ENCODE peak calls at places on chromosomes 1 and 21, in nine cellular contexts. One of them, this sample, is unnamed.

GRCh38 chr21:26835027-26835713 is 10.0 kb downstream of the ADAMTS1 start:
- DNase-seq in brain microvascular endothelial cell: peak
- DNase-seq in aorta: no peak
- DNase-seq in H7: no peak
- DNase-seq in ovary: peak
- DNase-seq in tibial nerve: no peak
- DNase-seq in esophagus squamous epithelium: no peak
- DNase-seq in adipocyte: peak
- DNase-seq in dorsolateral prefrontal cortex: no peak
- DNase-seq in this sample: peak

GRCh38 chr1:85330206-85330605 is 53.8 kb upstream of the BCL10 start:
- DNase-seq in ovary: no peak
- DNase-seq in brain microvascular endothelial cell: peak
- DNase-seq in aorta: no peak
- DNase-seq in dorsolateral prefrontal cortex: no peak
- DNase-seq in H7: peak
- DNase-seq in tibial nerve: no peak
- DNase-seq in esophagus squamous epithelium: no peak
- DNase-seq in adipocyte: peak
- DNase-seq in this sample: no peak

GRCh38 chr1:201490708-201491131 is 16.2 kb downstream of the CSRP1 start:
- DNase-seq in H7: no peak
- DNase-seq in ovary: peak
- DNase-seq in aorta: no peak
- DNase-seq in dorsolateral prefrontal cortex: no peak
- DNase-seq in brain microvascular endothelial cell: no peak
- DNase-seq in esophagus squamous epithelium: no peak
- DNase-seq in tibial nerve: no peak
- DNase-seq in adipocyte: no peak
- DNase-seq in this sample: no peak

GRCh38 chr1:153577624-153578051 is 12.0 kb upstream of the S100A2 start:
- DNase-seq in brain microvascular endothelial cell: no peak
- DNase-seq in dorsolateral prefrontal cortex: no peak
- DNase-seq in adipocyte: no peak
- DNase-seq in tibial nerve: no peak
- DNase-seq in ovary: no peak
- DNase-seq in H7: no peak
- DNase-seq in aorta: no peak
- DNase-seq in esophagus squamous epithelium: no peak
- DNase-seq in this sample: no peak

GRCh38 chr1:27759236-27759635 is 13.8 kb upstream of the STX12 start:
- DNase-seq in aorta: no peak
- DNase-seq in brain microvascular endothelial cell: no peak
- DNase-seq in esophagus squamous epithelium: no peak
- DNase-seq in tibial nerve: no peak
- DNase-seq in adipocyte: no peak
- DNase-seq in dorsolateral prefrontal cortex: no peak
- DNase-seq in ovary: no peak
- DNase-seq in H7: no peak
- DNase-seq in this sample: no peak

GRCh38 chr21:26027696-26028095 is 142.9 kb downstream of the APP start:
- DNase-seq in tibial nerve: no peak
- DNase-seq in ovary: no peak
- DNase-seq in adipocyte: no peak
- DNase-seq in esophagus squamous epithelium: no peak
- DNase-seq in aorta: no peak
- DNase-seq in dorsolateral prefrontal cortex: no peak
- DNase-seq in H7: no peak
- DNase-seq in brain microvascular endothelial cell: no peak
- DNase-seq in this sample: no peak

GRCh38 chr21:38954450-38955059 is 148.8 kb downstream of the ETS2 start:
- DNase-seq in ovary: no peak
- DNase-seq in aorta: no peak
- DNase-seq in adipocyte: no peak
- DNase-seq in H7: no peak
- DNase-seq in dorsolateral prefrontal cortex: no peak
- DNase-seq in tibial nerve: no peak
- DNase-seq in brain microvascular endothelial cell: no peak
- DNase-seq in esophagus squamous epithelium: no peak
- DNase-seq in this sample: no peak

GRCh38 chr1:89660086-89660946 is 27.4 kb downstream of the LRRC8C start:
- DNase-seq in ovary: no peak
- DNase-seq in brain microvascular endothelial cell: no peak
- DNase-seq in aorta: no peak
- DNase-seq in esophagus squamous epithelium: no peak
- DNase-seq in dorsolateral prefrontal cortex: no peak
- DNase-seq in H7: no peak
- DNase-seq in tibial nerve: no peak
- DNase-seq in adipocyte: no peak
- DNase-seq in this sample: no peak

GRCh38 chr1:181452746-181453145 is 30.6 kb upstream of the CACNA1E start:
- DNase-seq in esophagus squamous epithelium: no peak
- DNase-seq in tibial nerve: no peak
- DNase-seq in adipocyte: no peak
- DNase-seq in dorsolateral prefrontal cortex: no peak
- DNase-seq in H7: no peak
- DNase-seq in aorta: no peak
- DNase-seq in brain microvascular endothelial cell: no peak
- DNase-seq in ovary: no peak
- DNase-seq in this sample: no peak

GRCh38 chr1:210536263-210536961 is 207.7 kb downstream of the HHAT start:
- DNase-seq in adipocyte: no peak
- DNase-seq in aorta: no peak
- DNase-seq in ovary: no peak
- DNase-seq in tibial nerve: no peak
- DNase-seq in esophagus squamous epithelium: no peak
- DNase-seq in brain microvascular endothelial cell: no peak
- DNase-seq in H7: peak
- DNase-seq in dorsolateral prefrontal cortex: no peak
- DNase-seq in this sample: no peak

GRCh38 chr1:54347955-54348699 is 58.1 kb downstream of the SSBP3 start:
- DNase-seq in adipocyte: no peak
- DNase-seq in dorsolateral prefrontal cortex: no peak
- DNase-seq in H7: no peak
- DNase-seq in brain microvascular endothelial cell: no peak
- DNase-seq in esophagus squamous epithelium: no peak
- DNase-seq in ovary: no peak
- DNase-seq in tibial nerve: no peak
- DNase-seq in aorta: no peak
- DNase-seq in this sample: no peak

GRCh38 chr1:22236151-22236550 is 93.3 kb upstream of the WNT4 start:
- DNase-seq in tibial nerve: no peak
- DNase-seq in H7: peak
- DNase-seq in brain microvascular endothelial cell: no peak
- DNase-seq in aorta: no peak
- DNase-seq in adipocyte: no peak
- DNase-seq in dorsolateral prefrontal cortex: no peak
- DNase-seq in ovary: no peak
- DNase-seq in esophagus squamous epithelium: no peak
- DNase-seq in this sample: no peak

GRCh38 chr1:67764674-67765073 is 68.6 kb downstream of the GNG12 start:
- DNase-seq in dorsolateral prefrontal cortex: no peak
- DNase-seq in adipocyte: no peak
- DNase-seq in aorta: no peak
- DNase-seq in esophagus squamous epithelium: no peak
- DNase-seq in H7: no peak
- DNase-seq in ovary: no peak
- DNase-seq in brain microvascular endothelial cell: no peak
- DNase-seq in tibial nerve: no peak
- DNase-seq in this sample: no peak

GRCh38 chr1:67768480-67768879 is 64.8 kb downstream of the GNG12 start:
- DNase-seq in adipocyte: no peak
- DNase-seq in esophagus squamous epithelium: no peak
- DNase-seq in brain microvascular endothelial cell: no peak
- DNase-seq in ovary: no peak
- DNase-seq in dorsolateral prefrontal cortex: no peak
- DNase-seq in aorta: no peak
- DNase-seq in H7: no peak
- DNase-seq in tibial nerve: no peak
- DNase-seq in this sample: no peak

GRCh38 chr1:67769633-67770256 is 63.5 kb downstream of the GNG12 start:
- DNase-seq in esophagus squamous epithelium: no peak
- DNase-seq in brain microvascular endothelial cell: no peak
- DNase-seq in dorsolateral prefrontal cortex: no peak
- DNase-seq in H7: no peak
- DNase-seq in ovary: no peak
- DNase-seq in tibial nerve: no peak
- DNase-seq in adipocyte: no peak
- DNase-seq in aorta: no peak
- DNase-seq in this sample: no peak

GRCh38 chr1:67767103-67767502 is 66.2 kb downstream of the GNG12 start:
- DNase-seq in tibial nerve: no peak
- DNase-seq in adipocyte: no peak
- DNase-seq in aorta: no peak
- DNase-seq in esophagus squamous epithelium: no peak
- DNase-seq in brain microvascular endothelial cell: no peak
- DNase-seq in ovary: no peak
- DNase-seq in H7: no peak
- DNase-seq in dorsolateral prefrontal cortex: no peak
- DNase-seq in this sample: no peak

DNA sequence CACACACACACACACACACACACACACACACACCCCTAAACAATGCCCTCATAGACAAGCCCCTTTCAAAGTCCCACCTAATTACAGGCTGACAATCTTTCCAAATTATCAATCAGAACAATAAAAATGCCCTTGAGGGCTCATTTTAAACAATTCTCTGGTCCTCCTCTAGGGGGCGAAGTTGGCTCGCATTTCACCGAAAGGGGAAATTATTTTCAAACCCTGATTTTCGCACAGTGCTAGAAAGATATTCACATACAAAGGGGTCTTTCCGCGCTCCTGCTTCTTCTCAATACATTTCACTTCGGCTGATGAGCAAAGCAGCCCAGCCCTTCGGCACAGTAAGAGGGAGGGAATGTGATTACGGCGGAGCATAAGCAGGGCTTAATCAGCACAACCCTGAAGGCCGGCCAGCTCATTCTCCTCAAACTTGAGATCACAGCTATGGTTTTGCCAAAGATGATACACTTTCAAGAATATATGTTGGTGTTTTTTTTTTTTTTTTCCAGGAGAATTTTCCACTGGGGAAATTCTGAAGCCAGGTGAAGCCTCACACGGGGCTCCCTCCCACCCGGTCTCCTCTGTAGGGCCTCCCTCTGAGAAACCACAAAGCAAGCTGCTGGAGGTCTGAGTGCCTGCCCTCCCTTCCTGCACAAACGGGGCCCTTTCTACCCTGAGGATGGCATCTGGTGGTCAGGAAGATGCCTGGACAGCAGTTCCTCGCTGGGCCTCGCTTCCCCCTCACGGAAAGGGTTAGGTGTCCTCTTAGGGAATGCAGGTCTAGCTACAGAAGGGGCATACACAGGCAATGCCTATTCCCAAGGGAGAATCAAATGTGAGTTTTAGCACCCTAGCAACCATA is 66.9 kb downstream of the GNG12 start:
- DNase-seq in tibial nerve: no peak
- DNase-seq in adipocyte: peak
- DNase-seq in brain microvascular endothelial cell: peak
- DNase-seq in esophagus squamous epithelium: no peak
- DNase-seq in H7: peak
- DNase-seq in aorta: peak
- DNase-seq in dorsolateral prefrontal cortex: peak
- DNase-seq in ovary: peak
- DNase-seq in this sample: peak
- H3K4me3 ChIP-seq in tibial nerve: peak
- H3K4me3 ChIP-seq in adipocyte: peak
- H3K4me3 ChIP-seq in brain microvascular endothelial cell: peak
- H3K4me3 ChIP-seq in esophagus squamous epithelium: no peak
- H3K4me3 ChIP-seq in H7: no peak
- H3K4me3 ChIP-seq in aorta: no peak
- H3K4me3 ChIP-seq in dorsolateral prefrontal cortex: peak
- H3K4me3 ChIP-seq in ovary: peak
- H3K4me3 ChIP-seq in this sample: no peak

GRCh38 chr1:245585252-245585959 is 430.6 kb downstream of the KIF26B start:
- DNase-seq in ovary: no peak
- DNase-seq in tibial nerve: no peak
- DNase-seq in aorta: no peak
- DNase-seq in esophagus squamous epithelium: no peak
- DNase-seq in adipocyte: peak
- DNase-seq in dorsolateral prefrontal cortex: no peak
- DNase-seq in brain microvascular endothelial cell: peak
- DNase-seq in H7: no peak
- DNase-seq in this sample: no peak
- H3K4me3 ChIP-seq in ovary: no peak
- H3K4me3 ChIP-seq in tibial nerve: no peak
- H3K4me3 ChIP-seq in aorta: no peak
- H3K4me3 ChIP-seq in esophagus squamous epithelium: no peak
- H3K4me3 ChIP-seq in adipocyte: no peak
- H3K4me3 ChIP-seq in dorsolateral prefrontal cortex: no peak
- H3K4me3 ChIP-seq in brain microvascular endothelial cell: peak
- H3K4me3 ChIP-seq in H7: no peak
- H3K4me3 ChIP-seq in this sample: no peak

GRCh38 chr1:1990222-1990621 is 13.4 kb downstream of the CFAP74 start:
- DNase-seq in dorsolateral prefrontal cortex: no peak
- DNase-seq in ovary: peak
- DNase-seq in esophagus squamous epithelium: no peak
- DNase-seq in brain microvascular endothelial cell: no peak
- DNase-seq in aorta: no peak
- DNase-seq in adipocyte: peak
- DNase-seq in tibial nerve: no peak
- DNase-seq in H7: peak
- DNase-seq in this sample: no peak
- H3K4me3 ChIP-seq in dorsolateral prefrontal cortex: no peak
- H3K4me3 ChIP-seq in ovary: no peak
- H3K4me3 ChIP-seq in esophagus squamous epithelium: no peak
- H3K4me3 ChIP-seq in brain microvascular endothelial cell: no peak
- H3K4me3 ChIP-seq in aorta: no peak
- H3K4me3 ChIP-seq in adipocyte: peak
- H3K4me3 ChIP-seq in tibial nerve: no peak
- H3K4me3 ChIP-seq in H7: no peak
- H3K4me3 ChIP-seq in this sample: no peak

GRCh38 chr1:116948642-116949041 is 38.9 kb downstream of the PTGFRN start:
- DNase-seq in adipocyte: no peak
- DNase-seq in dorsolateral prefrontal cortex: no peak
- DNase-seq in aorta: no peak
- DNase-seq in esophagus squamous epithelium: no peak
- DNase-seq in tibial nerve: no peak
- DNase-seq in brain microvascular endothelial cell: no peak
- DNase-seq in ovary: no peak
- DNase-seq in H7: no peak
- DNase-seq in this sample: no peak

GRCh38 chr1:116949213-116949985 is 39.7 kb downstream of the PTGFRN start:
- DNase-seq in esophagus squamous epithelium: no peak
- DNase-seq in aorta: no peak
- DNase-seq in H7: no peak
- DNase-seq in dorsolateral prefrontal cortex: no peak
- DNase-seq in ovary: no peak
- DNase-seq in brain microvascular endothelial cell: no peak
- DNase-seq in adipocyte: no peak
- DNase-seq in tibial nerve: no peak
- DNase-seq in this sample: no peak

GRCh38 chr1:116945996-116946395 is 36.3 kb downstream of the PTGFRN start:
- DNase-seq in brain microvascular endothelial cell: no peak
- DNase-seq in adipocyte: no peak
- DNase-seq in aorta: no peak
- DNase-seq in tibial nerve: no peak
- DNase-seq in esophagus squamous epithelium: no peak
- DNase-seq in ovary: no peak
- DNase-seq in H7: no peak
- DNase-seq in dorsolateral prefrontal cortex: no peak
- DNase-seq in this sample: no peak

GRCh38 chr1:116945421-116945820 is 35.7 kb downstream of the PTGFRN start:
- DNase-seq in adipocyte: no peak
- DNase-seq in esophagus squamous epithelium: no peak
- DNase-seq in tibial nerve: no peak
- DNase-seq in aorta: no peak
- DNase-seq in ovary: no peak
- DNase-seq in H7: no peak
- DNase-seq in dorsolateral prefrontal cortex: no peak
- DNase-seq in brain microvascular endothelial cell: no peak
- DNase-seq in this sample: no peak

GRCh38 chr1:116947090-116947489 is 37.4 kb downstream of the PTGFRN start:
- DNase-seq in esophagus squamous epithelium: no peak
- DNase-seq in brain microvascular endothelial cell: no peak
- DNase-seq in aorta: no peak
- DNase-seq in tibial nerve: no peak
- DNase-seq in adipocyte: no peak
- DNase-seq in H7: no peak
- DNase-seq in ovary: no peak
- DNase-seq in dorsolateral prefrontal cortex: no peak
- DNase-seq in this sample: no peak
- H3K4me3 ChIP-seq in esophagus squamous epithelium: no peak
- H3K4me3 ChIP-seq in brain microvascular endothelial cell: no peak
- H3K4me3 ChIP-seq in aorta: no peak
- H3K4me3 ChIP-seq in tibial nerve: no peak
- H3K4me3 ChIP-seq in adipocyte: no peak
- H3K4me3 ChIP-seq in H7: no peak
- H3K4me3 ChIP-seq in ovary: no peak
- H3K4me3 ChIP-seq in dorsolateral prefrontal cortex: no peak
- H3K4me3 ChIP-seq in this sample: no peak